ENCODE peak calls at places on chromosomes 16 and 17, in four cellular contexts. S is A549, D is IMR-90, M is HepG2. F is an unnamed sample.
A peak's percentile ranks its signal among the peaks of the same experiment; 100 is the strongest.

GRCh38 chr16:63752347-63752746 is 1369.5 kb downstream of the CDH11 start:
- DNase-seq in D (no peak), S (no peak), M (no peak), F (no peak)

GRCh38 chr16:30141750-30142149 is 18.7 kb upstream of the MAPK3 start:
- DNase-seq in D (no peak), S (no peak), M (peak; percentile 30), F (no peak)

GRCh38 chr17:68378202-68379149 is 78.8 kb downstream of the WIPI1 start:
- DNase-seq in M (peak; percentile 100), D (peak; percentile 94), S (peak; percentile 63), F (no peak)

GRCh38 chr17:9878791-9879525 is 26.1 kb downstream of the RCVRN start:
- DNase-seq in M (no peak), S (no peak), D (peak; percentile 12), F (no peak)

GRCh38 chr17:59257101-59257500 is 36.8 kb downstream of the GDPD1 start:
- DNase-seq in M (no peak), S (no peak), D (no peak), F (no peak)

GRCh38 chr17:8173056-8173870 is 2.9 kb downstream of the TMEM107 start:
- DNase-seq in S (peak; percentile 89), D (peak; percentile 99), M (peak; percentile 98), F (peak; percentile 98)

GRCh38 chr17:40448213-40448638 is 5.0 kb downstream of the IGFBP4 start:
- DNase-seq in M (peak; percentile 39), D (peak; percentile 23), S (no peak), F (no peak)

GRCh38 chr17:27376637-27377547 is 79.4 kb upstream of the KSR1 start:
- DNase-seq in S (no peak), M (no peak), D (peak; percentile 44), F (no peak)

GRCh38 chr16:61792194-61792904 is 243.9 kb downstream of the CDH8 start:
- DNase-seq in D (no peak), M (no peak), S (no peak), F (no peak)

GRCh38 chr17:43645765-43646481 is 15.8 kb downstream of the MEOX1 start:
- DNase-seq in M (no peak), S (no peak), D (no peak), F (no peak)

GRCh38 chr17:69069289-69069688 is 8.6 kb upstream of the ABCA9 start:
- DNase-seq in D (no peak), M (no peak), S (no peak), F (no peak)

GRCh38 chr16:49464093-49464492 is 90.5 kb downstream of the C16orf78 start:
- DNase-seq in M (no peak), D (no peak), S (no peak), F (no peak)

GRCh38 chr17:39153541-39154111 is 2.2 kb upstream of the PLXDC1 start:
- DNase-seq in M (peak; percentile 90), D (peak; percentile 88), S (peak; percentile 94), F (peak; percentile 71)

GRCh38 chr17:30378797-30379302 is at the start of gene CPD:
- DNase-seq in S (peak; percentile 96), M (peak; percentile 83), D (peak; percentile 92), F (peak; percentile 69)

GRCh38 chr17:75032896-75033294 is 13.9 kb downstream of the ATP5PD start:
- DNase-seq in S (peak; percentile 52), D (no peak), M (no peak), F (no peak)

DNA sequence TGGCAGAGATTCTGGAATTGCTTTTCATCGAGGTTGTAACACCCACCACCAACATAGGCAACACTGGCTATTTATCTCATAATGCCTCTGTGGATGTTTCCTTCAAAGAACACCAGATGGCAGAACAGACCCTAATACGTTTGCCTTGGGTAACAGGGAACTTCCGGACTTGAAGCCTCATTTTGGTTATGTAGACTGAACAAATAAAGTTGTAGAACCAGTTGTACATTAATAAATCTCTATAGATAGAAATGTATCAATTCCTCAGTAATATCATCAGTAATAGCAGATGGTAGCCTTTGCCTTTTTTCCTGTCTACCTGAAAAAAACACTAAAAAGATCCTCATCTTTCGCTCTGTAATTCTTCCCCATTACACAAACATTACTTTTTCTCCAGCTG is 25.9 kb upstream of the APOH start:
- DNase-seq in M (peak; percentile 87), D (peak; percentile 83), S (no peak), F (no peak)
- TF ChIP-seq SMC3 in M (peak; percentile 99), D (peak; percentile 99), S (peak; percentile 100), F (peak; percentile 96)

DNA sequence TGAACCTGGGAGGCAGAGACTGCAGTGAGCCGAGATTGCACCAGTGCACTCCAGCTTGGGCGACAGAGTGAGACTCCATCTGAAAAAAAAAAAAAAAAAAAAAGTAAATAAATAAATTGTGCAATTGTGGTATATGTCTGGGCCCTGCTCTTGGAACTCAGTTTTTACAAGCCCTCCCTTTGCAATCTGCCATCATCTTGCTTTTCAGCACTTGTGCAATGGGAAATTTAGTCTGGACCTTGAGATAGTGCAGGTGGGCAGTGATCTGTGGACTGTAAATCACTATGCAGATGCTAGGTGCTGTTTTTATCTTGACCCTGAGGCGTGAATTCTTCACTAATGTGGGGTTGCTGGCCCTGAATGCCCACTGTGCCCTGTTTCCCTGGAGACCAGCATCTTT is 6.5 kb upstream of the RAP1GAP2 start:
- DNase-seq in S (no peak), D (no peak), M (no peak), F (no peak)
- TF ChIP-seq SMC3 in S (no peak), D (no peak), M (no peak), F (no peak)

GRCh38 chr17:79905832-79906231 is 66.6 kb upstream of the CBX4 start:
- DNase-seq in D (no peak), S (peak; percentile 77), M (peak; percentile 95), F (no peak)
- TF ChIP-seq SMC3 in D (no peak), S (no peak), M (peak; percentile 84), F (no peak)

DNA sequence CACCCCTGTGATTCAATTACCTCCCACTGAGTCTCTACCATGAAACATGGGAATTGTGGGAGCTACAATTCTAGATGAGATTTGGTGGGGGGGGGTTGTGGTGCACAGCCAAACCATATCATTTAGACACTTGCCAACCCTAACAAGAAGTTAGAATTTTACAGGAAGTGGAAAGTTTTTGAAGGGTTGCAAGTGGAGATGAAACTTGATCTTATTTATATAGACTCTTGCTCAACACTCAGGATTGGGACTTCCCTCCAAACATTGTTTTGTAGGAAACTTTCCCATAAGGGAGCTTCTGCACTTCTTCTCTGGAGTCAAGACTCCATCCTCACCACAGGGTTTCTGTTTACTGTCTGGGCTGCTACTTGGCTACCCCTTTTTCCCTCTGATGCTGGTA is 266.7 kb upstream of the CDH11 start:
- DNase-seq in M (no peak), S (no peak), D (peak; percentile 69), F (no peak)
- TF ChIP-seq SMC3 in M (no peak), S (no peak), D (no peak), F (no peak)

F was measured in GM12878.